ENCODE peak calls at places on chromosomes 4 and X, in six cellular contexts. X is A549, H is SK-N-SH, U is H1, T is GM12878, V is IMR-90. Z is an unnamed sample.

GRCh38 chr4:165433529-165433928 is 54.7 kb downstream of the CPE start:
- DNase-seq in T (no peak), X (no peak), H (no peak), U (no peak), V (no peak), Z (no peak)

GRCh38 chr4:107757860-107758476 is 37.9 kb upstream of the PAPSS1 start:
- DNase-seq in T (no peak), H (peak), X (peak), U (no peak), V (peak), Z (peak)

GRCh38 chr4:42806436-42806835 is 86.1 kb upstream of the GRXCR1 start:
- DNase-seq in T (no peak), U (no peak), H (no peak), V (no peak), X (no peak), Z (no peak)

GRCh38 chrX:20481632-20482031 is 214.9 kb upstream of the RPS6KA3 start:
- DNase-seq in X (no peak), U (no peak), H (no peak), T (no peak), V (no peak), Z (no peak)

GRCh38 chr4:158170691-158171455 is 2.0 kb downstream of the GASK1B start:
- DNase-seq in U (no peak), X (no peak), H (no peak), T (no peak), V (peak), Z (peak)

GRCh38 chrX:31884535-31884934 is 812.7 kb upstream of the FTHL17 start:
- DNase-seq in V (no peak), H (no peak), U (no peak), X (no peak), T (no peak), Z (no peak)

GRCh38 chrX:10098235-10098819 is 58.4 kb upstream of the CLCN4 start:
- DNase-seq in X (no peak), U (no peak), H (no peak), V (no peak), T (peak), Z (no peak)

GRCh38 chr4:40040908-40041307 is 15.7 kb upstream of the N4BP2 start:
- DNase-seq in T (no peak), H (no peak), V (no peak), U (no peak), X (no peak), Z (no peak)

GRCh38 chrX:10756365-10756915 is 136.1 kb upstream of the MID1 start:
- DNase-seq in V (peak), X (peak), H (no peak), T (no peak), U (no peak), Z (no peak)

GRCh38 chr4:73599182-73599581 is 21.1 kb downstream of the RASSF6 start:
- DNase-seq in V (peak), H (no peak), T (no peak), X (peak), U (no peak), Z (peak)

GRCh38 chr4:59571805-59572430 is 1628.2 kb upstream of the ADGRL3 start:
- DNase-seq in U (no peak), V (no peak), T (no peak), X (no peak), H (no peak), Z (no peak)

GRCh38 chr4:6464842-6465588 is 7.4 kb downstream of the PPP2R2C start:
- DNase-seq in V (no peak), T (no peak), X (peak), U (no peak), H (peak), Z (peak)

GRCh38 chr4:143438710-143439109 is 74.8 kb upstream of the SMARCA5 start:
- DNase-seq in X (no peak), T (no peak), H (no peak), V (no peak), U (no peak), Z (no peak)

GRCh38 chr4:106140601-106141000 is 175.4 kb downstream of the TBCK start:
- DNase-seq in U (no peak), X (no peak), T (no peak), V (no peak), H (no peak), Z (no peak)

GRCh38 chrX:121238093-121238492 is 190.7 kb downstream of the GLUD2 start:
- DNase-seq in V (no peak), U (no peak), T (no peak), H (no peak), X (no peak), Z (no peak)

GRCh38 chrX:53895270-53895669 is 149.0 kb downstream of the PHF8 start:
- DNase-seq in H (no peak), T (no peak), V (no peak), X (no peak), U (no peak), Z (no peak)

GRCh38 chr4:92969650-92970370 is 666.0 kb downstream of the GRID2 start:
- DNase-seq in T (no peak), H (no peak), V (peak), X (peak), U (no peak), Z (no peak)

GRCh38 chrX:38312436-38312835 is 14.9 kb downstream of the RPGR start:
- DNase-seq in V (peak), U (no peak), T (no peak), X (no peak), H (no peak), Z (no peak)

GRCh38 chrX:21932277-21932996 is 8.1 kb upstream of the SMS start:
- DNase-seq in T (no peak), X (no peak), H (no peak), U (no peak), V (peak), Z (no peak)

GRCh38 chr4:181061787-181062186 is 1181.4 kb upstream of the TENM3 start:
- DNase-seq in V (no peak), T (no peak), U (no peak), H (no peak), X (no peak), Z (no peak)

GRCh38 chr4:31370866-31371465 is 650.8 kb downstream of the PCDH7 start:
- DNase-seq in H (peak), U (no peak), X (peak), V (peak), T (peak), Z (peak)

GRCh38 chr4:7863911-7864681 is 75.6 kb downstream of the AFAP1 start:
- DNase-seq in X (no peak), T (no peak), V (peak), H (no peak), U (no peak), Z (peak)
- TF ChIP-seq RFX5 in X (no peak), T (no peak), V (no peak), H (no peak), U (no peak), Z (no peak)

GRCh38 chr4:77827343-77827742 is 8.2 kb upstream of the CNOT6L start:
- DNase-seq in X (no peak), U (no peak), V (no peak), T (no peak), H (no peak), Z (no peak)
- TF ChIP-seq RFX5 in X (no peak), U (no peak), V (no peak), T (no peak), H (no peak), Z (no peak)

DNA sequence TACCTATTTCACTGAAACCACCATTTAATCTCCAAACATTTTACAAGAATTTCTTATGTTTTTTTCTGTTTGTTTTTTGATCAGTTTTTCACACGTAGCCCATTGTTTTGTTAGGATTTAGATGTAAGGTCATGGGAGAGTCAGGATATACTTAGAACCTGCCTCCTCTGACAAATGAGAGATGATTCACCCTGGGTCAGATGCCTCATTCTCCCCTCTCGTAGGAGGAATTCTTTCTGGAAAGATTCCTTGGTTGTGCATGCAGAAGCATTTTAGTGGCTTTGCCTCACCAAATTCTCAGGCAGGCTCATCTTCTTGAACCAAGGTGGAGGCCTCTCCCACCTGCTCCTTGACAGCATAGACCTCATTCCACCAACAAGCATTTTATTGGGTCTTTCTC is 599.3 kb downstream of the SPRY1 start:
- DNase-seq in T (no peak), X (no peak), V (peak), U (no peak), H (no peak), Z (no peak)
- TF ChIP-seq RFX5 in T (no peak), X (no peak), V (no peak), U (no peak), H (no peak), Z (no peak)

DNA sequence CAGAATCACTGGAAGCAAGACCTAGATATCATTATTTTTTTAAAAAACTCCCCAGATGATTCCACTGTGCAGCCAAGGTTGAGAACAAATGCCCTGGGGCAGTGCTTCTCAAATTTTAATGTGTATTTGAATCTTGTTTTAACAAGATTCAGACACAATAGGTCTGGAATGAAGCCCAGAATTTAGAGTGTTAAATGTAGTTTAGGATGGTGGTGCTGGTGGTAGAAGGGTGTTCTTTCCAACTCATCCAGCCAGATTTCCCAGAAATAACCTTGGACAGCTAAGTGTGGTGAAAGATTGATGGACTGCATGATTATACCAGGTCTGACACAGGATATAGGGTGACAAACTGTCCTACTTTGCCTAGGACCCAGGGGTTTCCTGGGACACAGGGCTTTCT is 120.1 kb upstream of the MED14 start:
- DNase-seq in X (no peak), U (no peak), V (no peak), T (no peak), H (no peak), Z (no peak)
- TF ChIP-seq RFX5 in X (no peak), U (no peak), V (no peak), T (no peak), H (no peak), Z (no peak)

GRCh38 chr4:3300198-3300671 is 7.4 kb downstream of the RGS12 start:
- DNase-seq in H (peak), X (no peak), T (no peak), V (no peak), U (no peak), Z (no peak)

GRCh38 chr4:3302164-3302785 is 9.5 kb downstream of the RGS12 start:
- DNase-seq in X (no peak), H (no peak), T (peak), U (no peak), V (no peak), Z (no peak)

GRCh38 chr4:3302786-3303444 is 10.1 kb downstream of the RGS12 start:
- DNase-seq in U (no peak), V (no peak), X (no peak), H (no peak), T (no peak), Z (no peak)

GRCh38 chr4:3303445-3303824 is 10.6 kb downstream of the RGS12 start:
- DNase-seq in H (no peak), X (no peak), T (no peak), U (no peak), V (no peak), Z (no peak)

DNA sequence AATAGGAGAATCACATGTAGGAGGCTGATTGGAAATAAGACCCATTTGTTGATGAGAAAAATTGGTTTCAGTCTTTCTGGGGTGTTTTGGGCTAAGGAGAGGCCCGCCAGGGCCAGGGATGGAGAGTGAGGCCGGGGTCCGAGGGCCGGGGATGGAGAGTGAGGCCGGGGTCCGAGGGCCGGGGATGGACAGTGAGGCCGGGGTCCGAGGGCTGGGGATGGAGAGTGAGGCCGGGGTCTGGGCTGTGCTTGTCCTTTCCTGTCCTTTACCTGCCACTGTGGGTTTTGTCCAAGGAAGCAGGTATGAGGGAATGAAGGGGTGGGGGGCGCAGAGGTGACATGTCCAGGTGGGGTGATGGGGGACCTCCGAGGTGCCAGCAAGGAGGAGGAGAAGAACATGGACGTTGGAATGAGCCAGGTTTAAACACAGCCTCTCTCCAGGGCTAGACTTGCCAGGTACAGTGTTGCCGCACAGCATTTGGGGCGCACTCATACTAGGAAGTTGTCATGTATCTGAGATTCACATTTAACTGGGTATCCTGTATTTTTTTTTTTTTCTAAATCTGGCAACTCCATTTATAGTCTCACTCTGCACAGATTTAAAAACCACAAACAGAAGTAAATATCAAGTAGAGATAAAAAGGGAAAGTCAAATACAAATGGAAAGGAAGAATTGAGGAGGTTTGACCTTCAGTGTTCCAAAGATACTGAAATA is 8.8 kb downstream of the RGS12 start:
- DNase-seq in T (no peak), H (no peak), V (no peak), U (no peak), X (no peak), Z (no peak)
- TF ChIP-seq RFX5 in T (no peak), H (no peak), V (no peak), U (no peak), X (no peak), Z (no peak)

GRCh38 chr4:1346781-1347409 is at the start of gene UVSSA:
- DNase-seq in V (peak), H (peak), U (peak), T (peak), X (peak), Z (peak)
- TF ChIP-seq RFX5 in V (no peak), H (no peak), U (no peak), T (peak), X (no peak), Z (no peak)

GRCh38 chrX:101430457-101431078 is 22.5 kb downstream of the HNRNPH2 start:
- DNase-seq in H (no peak), T (no peak), V (peak), X (no peak), U (no peak), Z (no peak)
- TF ChIP-seq RFX5 in H (no peak), T (no peak), V (no peak), X (no peak), U (no peak), Z (no peak)

DNA sequence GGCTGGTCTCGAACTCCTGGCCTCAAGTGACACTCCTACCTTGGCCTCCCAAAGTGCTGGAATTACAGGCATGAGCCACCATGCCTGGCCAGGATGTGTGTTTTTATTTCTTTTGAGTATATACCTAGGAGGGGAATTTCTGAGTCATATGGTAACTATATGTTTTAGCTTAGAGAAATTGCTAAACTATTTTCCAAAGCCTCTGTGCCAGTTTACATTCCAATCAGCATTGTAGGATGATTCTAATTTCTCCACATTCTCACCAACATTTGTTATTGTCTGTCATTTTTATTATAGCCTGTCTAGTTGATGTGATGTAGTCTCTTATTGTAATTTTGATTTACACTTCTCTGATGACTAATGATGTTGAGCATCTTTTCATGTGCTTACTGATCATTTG is 1576.0 kb downstream of the RPA4 start:
- DNase-seq in V (no peak), T (no peak), U (no peak), H (no peak), X (no peak), Z (no peak)
- TF ChIP-seq RFX5 in V (no peak), T (no peak), U (no peak), H (no peak), X (no peak), Z (no peak)

Z was measured in K562.